ENCODE peak calls at places on chromosomes 3 and 15, in four cellular contexts. Y is suprapubic skin, D is lower lobe of right lung, Z is H1. Q is an unnamed sample.

GRCh38 chr15:92801774-92802464 is 98.2 kb upstream of the CHD2 start:
- DNase-seq in Y (no peak), Z (no peak), D (peak; percentile 76), Q (peak; percentile 82)

GRCh38 chr3:5301671-5302297 is 114.3 kb downstream of the EDEM1 start:
- DNase-seq in Y (no peak), Z (no peak), D (no peak), Q (no peak)

GRCh38 chr3:108472011-108472591 is 38.3 kb downstream of the MYH15 start:
- DNase-seq in Z (no peak), D (no peak), Y (no peak), Q (no peak)

GRCh38 chr15:94749848-94750617 is 518.7 kb downstream of the MCTP2 start:
- DNase-seq in Z (no peak), D (no peak), Y (no peak), Q (no peak)

GRCh38 chr3:171239757-171240503 is 213.4 kb upstream of the SLC2A2 start:
- DNase-seq in D (no peak), Y (no peak), Z (no peak), Q (no peak)

GRCh38 chr3:5366746-5367145 is 179.2 kb downstream of the EDEM1 start:
- DNase-seq in Y (no peak), D (no peak), Z (no peak), Q (no peak)

GRCh38 chr3:43338295-43338694 is 52.0 kb downstream of the SNRK start:
- DNase-seq in D (no peak), Z (no peak), Y (no peak), Q (no peak)

GRCh38 chr3:194851254-194851653 is 165.6 kb downstream of the FAM43A start:
- DNase-seq in Y (no peak), Z (no peak), D (no peak), Q (no peak)

GRCh38 chr3:156509209-156510174 is 45.4 kb downstream of the SSR3 start:
- DNase-seq in Y (no peak), Z (no peak), D (no peak), Q (no peak)

GRCh38 chr15:43748376-43748775 is 2.1 kb downstream of the PDIA3 start:
- DNase-seq in D (no peak), Y (no peak), Z (no peak), Q (no peak)

GRCh38 chr3:94482686-94483085 is 419.8 kb downstream of the NSUN3 start:
- DNase-seq in Y (no peak), D (no peak), Z (no peak), Q (no peak)

GRCh38 chr3:107218864-107219269 is 158.4 kb upstream of the CCDC54 start:
- DNase-seq in Z (no peak), Y (no peak), D (no peak), Q (no peak)
- H3K27ac ChIP-seq in Z (no peak overlapping the region), Y (no peak overlapping the region), D (no peak overlapping the region), Q (no peak overlapping the region)

GRCh38 chr3:140842984-140843649 is 98.5 kb upstream of the SLC25A36 start:
- DNase-seq in D (no peak), Z (no peak), Y (no peak), Q (no peak)
- H3K4me3 ChIP-seq in D (no peak overlapping the region), Z (no peak overlapping the region), Y (no peak overlapping the region), Q (no peak overlapping the region)

GRCh38 chr3:57048052-57048671 is 12.3 kb upstream of the SPATA12 start:
- DNase-seq in Y (peak; percentile 82), D (no peak), Z (no peak), Q (peak; percentile 43)

GRCh38 chr3:57046120-57046519 is 14.3 kb upstream of the SPATA12 start:
- DNase-seq in Z (no peak), D (no peak), Y (no peak), Q (no peak)

GRCh38 chr3:57052662-57053061 is 7.8 kb upstream of the SPATA12 start:
- DNase-seq in Z (no peak), Y (no peak), D (no peak), Q (no peak)

GRCh38 chr3:57053122-57053521 is 7.3 kb upstream of the SPATA12 start:
- DNase-seq in Z (no peak), Y (no peak), D (no peak), Q (no peak)

GRCh38 chr3:57048728-57049127 is 11.7 kb upstream of the SPATA12 start:
- DNase-seq in Z (no peak), Y (no peak), D (no peak), Q (no peak)
- H3K27ac ChIP-seq in Z (no peak overlapping the region), Y (peak overlapping the region; percentile 80), D (no peak overlapping the region), Q (no peak overlapping the region)

DNA sequence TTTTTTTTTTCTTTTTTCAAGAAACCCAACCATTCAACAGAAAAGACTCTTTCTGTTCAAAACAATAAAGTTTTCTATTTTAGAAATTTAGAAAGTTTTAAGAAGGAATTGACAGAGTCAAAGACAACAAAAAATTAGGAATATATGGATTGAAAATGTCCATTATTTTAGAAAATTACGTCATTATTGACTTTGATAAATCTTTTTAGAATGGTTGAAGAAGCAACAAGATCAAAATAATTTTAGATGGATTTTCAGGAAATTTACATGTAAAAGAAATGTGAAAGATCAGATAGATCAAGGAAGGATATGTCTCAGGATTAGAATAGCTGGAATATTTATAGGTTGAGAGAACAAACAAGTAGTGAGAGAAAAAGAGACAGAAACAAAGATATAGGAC is 8.4 kb upstream of the KCNH8 start:
- DNase-seq in D (no peak), Z (no peak), Y (no peak), Q (no peak)
- H3K4me3 ChIP-seq in D (no peak overlapping the region), Z (no peak overlapping the region), Y (no peak overlapping the region), Q (no peak overlapping the region)

GRCh38 chr3:190514163-190515153 is 573 bp downstream of the IL1RAP start:
- DNase-seq in D (peak; percentile 76), Y (peak; percentile 67), Z (no peak), Q (peak; percentile 58)
- H3K27ac ChIP-seq in D (peak overlapping the region; percentile 88), Y (peak overlapping the region; percentile 82), Z (no peak overlapping the region), Q (peak overlapping the region; percentile 95)

Q was measured in left lung.